ENCODE peak calls at places on chromosomes 16 and 17, in five cellular contexts. H, Z, W, J and X are unnamed samples.
A peak's percentile ranks its signal among the peaks of the same experiment; 100 is the strongest.

GRCh38 chr17:57956311-57957119 is 1.3 kb upstream of the CUEDC1 start:
- DNase-seq in H (no peak), Z (peak; percentile 21), W (no peak), J (peak; percentile 74), X (no peak)

GRCh38 chr17:21165922-21166598 is 39.3 kb downstream of the DHRS7B start:
- DNase-seq in H (no peak), Z (no peak), W (no peak), J (no peak), X (no peak)

GRCh38 chr17:4433515-4434031 is at the start of gene SPNS3:
- DNase-seq in H (no peak), Z (no peak), W (no peak), J (no peak), X (no peak)

GRCh38 chr16:21646721-21647561 is 5.5 kb downstream of the IGSF6 start:
- DNase-seq in H (no peak), Z (peak; percentile 24), W (no peak), J (no peak), X (no peak)

GRCh38 chr16:51410125-51410524 is 259.1 kb upstream of the SALL1 start:
- DNase-seq in H (no peak), Z (no peak), W (no peak), J (no peak), X (no peak)

GRCh38 chr16:52963471-52963870 is 89.2 kb downstream of the CHD9NB start:
- DNase-seq in H (no peak), Z (no peak), W (no peak), J (no peak), X (no peak)

GRCh38 chr17:50817838-50818237 is 17.5 kb upstream of the WFIKKN2 start:
- DNase-seq in H (no peak), Z (no peak), W (peak; percentile 42), J (peak; percentile 75), X (no peak)

GRCh38 chr16:67528870-67529638 is 425 bp downstream of the RIPOR1 start:
- DNase-seq in H (peak; percentile 92), Z (peak; percentile 50), W (no peak), J (peak; percentile 82), X (peak; percentile 73)

GRCh38 chr16:88764913-88765349 is 20.1 kb downstream of the PIEZO1 start:
- DNase-seq in H (peak; percentile 91), Z (no peak), W (no peak), J (peak; percentile 62), X (no peak)

GRCh38 chr16:88768041-88768876 is 16.8 kb downstream of the PIEZO1 start:
- DNase-seq in H (peak; percentile 88), Z (peak; percentile 55), W (no peak), J (no peak), X (peak; percentile 81)

GRCh38 chr16:88769617-88770458 is 15.2 kb downstream of the PIEZO1 start:
- DNase-seq in H (no peak), Z (peak; percentile 76), W (no peak), J (peak; percentile 97), X (no peak)

GRCh38 chr16:88767546-88767945 is 17.5 kb downstream of the PIEZO1 start:
- DNase-seq in H (no peak), Z (no peak), W (no peak), J (no peak), X (no peak)

DNA sequence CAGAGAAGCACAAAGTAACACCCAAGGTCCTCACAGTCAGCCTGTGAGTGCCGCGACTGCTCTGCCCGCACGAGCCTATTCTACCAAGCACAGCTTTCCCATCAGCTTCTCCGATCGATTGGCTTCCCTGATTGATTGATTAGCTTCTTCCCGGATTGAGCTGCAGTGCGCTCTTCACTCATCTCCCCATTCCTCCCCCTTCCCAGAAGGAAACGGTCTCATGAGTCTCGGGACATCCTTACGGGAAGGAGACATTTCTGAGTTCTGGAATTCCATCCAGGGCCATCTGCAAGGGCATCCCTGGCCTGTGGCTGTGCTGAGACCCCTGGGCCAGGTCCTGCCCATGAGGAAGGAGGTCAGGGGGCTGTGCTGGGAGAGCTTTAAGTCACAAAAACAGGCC is 18.0 kb downstream of the PIEZO1 start:
- DNase-seq in H (no peak), Z (no peak), W (no peak), J (no peak), X (no peak)
- H3K27me3 ChIP-seq in H (no peaks in the 10 kb centered on the region), Z (no peaks in the 10 kb centered on the region), W (no peaks in the 10 kb centered on the region), J (no peaks in the 10 kb centered on the region), X (no peaks in the 10 kb centered on the region)

DNA sequence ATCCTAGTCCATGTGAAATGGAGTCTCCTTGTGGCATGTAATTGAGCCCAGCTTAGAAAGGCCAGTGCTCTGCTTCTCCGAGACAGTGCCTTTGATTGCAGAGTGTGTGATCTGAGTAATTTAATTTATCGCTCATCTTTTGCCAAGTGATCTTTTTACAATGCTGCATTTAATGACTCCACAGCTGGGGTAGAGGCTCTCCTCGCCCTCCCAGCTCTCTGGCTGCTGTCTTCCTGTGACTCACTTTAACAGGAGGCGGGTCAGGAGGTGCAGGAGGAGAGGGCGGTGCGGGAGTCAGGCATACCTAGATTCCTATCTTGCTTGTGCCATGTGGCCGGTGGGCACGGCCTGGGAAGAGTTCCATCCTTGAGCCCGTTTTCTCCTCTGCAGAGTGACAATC is 113.4 kb upstream of the FOXF1 start:
- DNase-seq in H (no peak), Z (peak; percentile 38), W (peak; percentile 28), J (peak; percentile 76), X (no peak)
- H3K27ac ChIP-seq in H (peak overlapping the region; percentile 23), Z (peak overlapping the region; percentile 53), W (no peak overlapping the region), J (peak overlapping the region; percentile 85), X (no peak overlapping the region)

GRCh38 chr17:29010129-29010528 is 4.3 kb upstream of the SEZ6 start:
- DNase-seq in H (no peak), Z (no peak), W (no peak), J (no peak), X (no peak)
- H3K27me3 ChIP-seq in H (peaks cover 69% of the 10 kb centered on the region), Z (peaks cover 19% of the 10 kb centered on the region), W (peaks cover 59% of the 10 kb centered on the region), J (peaks cover 6% of the 10 kb centered on the region), X (no peaks in the 10 kb centered on the region)

GRCh38 chr17:82351713-82352488 is 7.1 kb upstream of the TEX19 start:
- DNase-seq in H (peak; percentile 88), Z (peak; percentile 86), W (peak; percentile 91), J (peak; percentile 99), X (peak; percentile 78)
- H3K27ac ChIP-seq in H (no peak overlapping the region), Z (no peak overlapping the region), W (no peak overlapping the region), J (no peak overlapping the region), X (no peak overlapping the region)

GRCh38 chr17:61848247-61848646 is 15.1 kb downstream of the BRIP1 start:
- DNase-seq in H (no peak), Z (no peak), W (no peak), J (no peak), X (no peak)
- H3K27me3 ChIP-seq in H (no peaks in the 10 kb centered on the region), Z (no peaks in the 10 kb centered on the region), W (no peaks in the 10 kb centered on the region), J (no peaks in the 10 kb centered on the region), X (no peaks in the 10 kb centered on the region)

GRCh38 chr16:72946474-72947194 is 101.3 kb downstream of the ZFHX3 start:
- DNase-seq in H (no peak), Z (no peak), W (no peak), J (no peak), X (peak; percentile 90)
- H3K27ac ChIP-seq in H (no peak overlapping the region), Z (no peak overlapping the region), W (no peak overlapping the region), J (peak overlapping the region; percentile 83), X (peak overlapping the region; percentile 84)

GRCh38 chr17:40663252-40663651 is 1.7 kb downstream of the KRT222 start:
- DNase-seq in H (no peak), Z (no peak), W (no peak), J (no peak), X (no peak)

GRCh38 chr17:40664582-40665333 is at the start of gene KRT222:
- DNase-seq in H (no peak), Z (no peak), W (peak; percentile 1), J (peak; percentile 66), X (peak; percentile 57)

GRCh38 chr17:40658396-40658795 is 6.6 kb downstream of the KRT222 start:
- DNase-seq in H (no peak), Z (no peak), W (no peak), J (no peak), X (no peak)

GRCh38 chr17:40659909-40660308 is 5.1 kb downstream of the KRT222 start:
- DNase-seq in H (no peak), Z (no peak), W (no peak), J (no peak), X (no peak)
- H3K27me3 ChIP-seq in H (peaks cover 19% of the 10 kb centered on the region), Z (peaks cover 2% of the 10 kb centered on the region), W (no peaks in the 10 kb centered on the region), J (no peaks in the 10 kb centered on the region), X (no peaks in the 10 kb centered on the region)

GRCh38 chr17:31511176-31511540 is 119.7 kb downstream of the RAB11FIP4 start:
- DNase-seq in H (no peak), Z (peak; percentile 77), W (no peak), J (no peak), X (peak; percentile 60)
- H3K27ac ChIP-seq in H (no peak overlapping the region), Z (no peak overlapping the region), W (no peak overlapping the region), J (no peak overlapping the region), X (no peak overlapping the region)

DNA sequence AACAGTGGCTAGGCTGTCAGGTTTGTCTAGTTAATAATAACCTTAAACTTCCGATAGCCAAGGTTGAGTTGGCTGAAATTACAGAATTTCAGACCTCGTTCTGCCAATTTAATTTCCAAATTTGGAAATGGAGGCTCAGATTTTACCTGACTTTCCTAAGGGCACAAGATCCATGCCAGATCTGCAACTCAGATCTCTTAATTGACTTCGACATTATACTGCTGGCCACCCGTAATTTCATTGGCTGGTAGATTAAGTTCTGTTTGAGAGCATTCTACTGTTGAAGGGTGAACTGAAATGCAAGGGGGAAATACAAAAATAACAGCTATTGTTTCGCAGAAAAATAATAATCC is 210.8 kb downstream of the CNTNAP4 start:
- DNase-seq in H (no peak), Z (no peak), W (no peak), J (no peak), X (no peak)
- H3K27me3 ChIP-seq in H (no peaks in the 10 kb centered on the region), Z (no peaks in the 10 kb centered on the region), W (no peaks in the 10 kb centered on the region), J (no peaks in the 10 kb centered on the region), X (no peaks in the 10 kb centered on the region)